ENCODE peak calls at places on chromosomes 1 and 21, in ten cellular contexts. D is thoracic aorta; Y is CD4-positive, alpha-beta T cell; S is NCI-H1436 treated with DMSO at 0.1 percent for 48 hours; I is hepatocyte; U is activated CD4-positive, alpha-beta T cell treated with anti-CD3 and anti-CD28 coated beads, Interleukin-2, amount 50 U/mL, for 1 hour; P is neural crest cell; H is head of caudate nucleus; X is activated T-cell treated with anti-CD3 and anti-CD28 coated beads, Interleukin-2, amount 50 U/mL, for 4 hours; N is KG1. R is an unnamed sample.

GRCh38 chr1:112674986-112675727 is 698 bp downstream of the MOV10 start:
- DNase-seq in D (no peak), Y (peak), S (no peak), I (peak), U (peak), P (peak), H (no peak), X (peak), N (peak), R (peak)

GRCh38 chr1:65792671-65793358 is at the start of gene PDE4B:
- DNase-seq in D (no peak), Y (no peak), S (no peak), I (peak), U (no peak), P (peak), H (no peak), X (no peak), N (peak), R (peak)

GRCh38 chr1:47931395-47931794 is 65.8 kb downstream of the TRABD2B start:
- DNase-seq in D (no peak), Y (no peak), S (peak), I (no peak), U (no peak), P (no peak), H (no peak), X (no peak), N (no peak), R (no peak)

GRCh38 chr1:50700226-50701020 is 259.6 kb downstream of the FAF1 start:
- DNase-seq in D (no peak), Y (no peak), S (peak), I (no peak), U (no peak), P (peak), H (no peak), X (no peak), N (no peak), R (no peak)

GRCh38 chr1:19310720-19311502 is 1.0 kb downstream of the AKR7A2 start:
- DNase-seq in D (no peak), Y (no peak), S (no peak), I (no peak), U (no peak), P (no peak), H (no peak), X (no peak), N (no peak), R (no peak)

GRCh38 chr1:212699104-212699838 is 369 bp downstream of the BATF3 start:
- DNase-seq in D (peak), Y (peak), S (no peak), I (peak), U (peak), P (peak), H (no peak), X (peak), N (peak), R (peak)

GRCh38 chr1:153774036-153774435 is 1.2 kb upstream of the SLC27A3 start:
- DNase-seq in D (no peak), Y (no peak), S (no peak), I (no peak), U (no peak), P (no peak), H (no peak), X (no peak), N (no peak), R (no peak)

GRCh38 chr1:169059391-169059790 is 47.1 kb upstream of the ATP1B1 start:
- DNase-seq in D (no peak), Y (no peak), S (no peak), I (no peak), U (no peak), P (no peak), H (no peak), X (no peak), N (no peak), R (no peak)

GRCh38 chr21:29496337-29496736 is 197.6 kb downstream of the BACH1 start:
- DNase-seq in D (no peak), Y (no peak), S (no peak), I (no peak), U (no peak), P (no peak), H (no peak), X (no peak), N (no peak), R (no peak)

GRCh38 chr1:227353186-227353585 is 34.9 kb upstream of the CDC42BPA start:
- DNase-seq in D (no peak), Y (no peak), S (no peak), I (no peak), U (no peak), P (no peak), H (no peak), X (no peak), N (no peak), R (no peak)

GRCh38 chr1:229674042-229674441 is 48.0 kb downstream of the URB2 start:
- DNase-seq in D (no peak), Y (peak), S (no peak), I (no peak), U (no peak), P (no peak), H (no peak), X (no peak), N (no peak), R (no peak)

GRCh38 chr1:43285269-43285986 is at the start of gene C1orf210:
- DNase-seq in D (no peak), Y (no peak), S (no peak), I (peak), U (no peak), P (no peak), H (no peak), X (no peak), N (no peak), R (peak)

GRCh38 chr1:119582801-119583200 is 65.3 kb downstream of the ZNF697 start:
- DNase-seq in D (no peak), Y (no peak), S (no peak), I (peak), U (no peak), P (peak), H (peak), X (no peak), N (peak), R (peak)

GRCh38 chr1:205285391-205286101 is 36.0 kb downstream of the NUAK2 start:
- DNase-seq in D (no peak), Y (peak), S (no peak), I (no peak), U (peak), P (no peak), H (no peak), X (peak), N (peak), R (no peak)

GRCh38 chr1:224253721-224254120 is 70.7 kb downstream of the DEGS1 start:
- DNase-seq in D (no peak), Y (no peak), S (no peak), I (no peak), U (no peak), P (no peak), H (no peak), X (no peak), N (no peak), R (no peak)

GRCh38 chr1:54378157-54378883 is 27.9 kb downstream of the SSBP3 start:
- DNase-seq in D (no peak), Y (no peak), S (no peak), I (no peak), U (no peak), P (peak), H (no peak), X (no peak), N (no peak), R (no peak)

GRCh38 chr1:22786719-22787489 is 76.3 kb downstream of the EPHB2 start:
- DNase-seq in D (no peak), Y (no peak), S (no peak), I (no peak), U (no peak), P (no peak), H (no peak), X (no peak), N (no peak), R (no peak)

R was measured in progenitor cell of endocrine pancreas.